ENCODE peak calls at places on chromosome 4, in eight cellular contexts. B, N, F, R, A, K, S and U are unnamed samples.

GRCh38 chr4:20044502-20044911 is 207.2 kb upstream of the SLIT2 start:
- DNase-seq in B (peak; percentile 72), N (no peak), F (peak; percentile 6), R (no peak), A (peak; percentile 12), K (no peak), S (no peak), U (no peak)

GRCh38 chr4:21726255-21726815 is 222.2 kb downstream of the KCNIP4 start:
- DNase-seq in B (peak; percentile 59), N (no peak), F (peak; percentile 18), R (no peak), A (no peak), K (no peak), S (no peak), U (no peak)

GRCh38 chr4:30619679-30620078 is 100.5 kb upstream of the PCDH7 start:
- DNase-seq in B (no peak), N (no peak), F (peak; percentile 52), R (no peak), A (no peak), K (no peak), S (no peak), U (no peak)

GRCh38 chr4:55840956-55841355 is 12.5 kb upstream of the EXOC1 start:
- DNase-seq in B (no peak), N (no peak), F (no peak), R (no peak), A (no peak), K (no peak), S (no peak), U (no peak)

GRCh38 chr4:54100607-54101189 is 735 bp downstream of the GSX2 start:
- DNase-seq in B (no peak), N (no peak), F (no peak), R (no peak), A (peak; percentile 40), K (no peak), S (no peak), U (no peak)

GRCh38 chr4:8558080-8558960 is 21.9 kb upstream of the GPR78 start:
- DNase-seq in B (no peak), N (no peak), F (peak; percentile 29), R (peak; percentile 43), A (peak; percentile 44), K (no peak), S (no peak), U (peak; percentile 64)

GRCh38 chr4:122827258-122827887 is 742 bp downstream of the FGF2 start:
- DNase-seq in B (no peak), N (peak; percentile 50), F (peak; percentile 61), R (peak; percentile 66), A (peak; percentile 75), K (peak; percentile 26), S (peak; percentile 12), U (peak; percentile 81)

GRCh38 chr4:146844761-146845160 is 100.9 kb downstream of the TTC29 start:
- DNase-seq in B (no peak), N (no peak), F (no peak), R (no peak), A (no peak), K (no peak), S (no peak), U (no peak)

GRCh38 chr4:35700663-35701062 is 543.7 kb downstream of the ARAP2 start:
- DNase-seq in B (no peak), N (no peak), F (no peak), R (no peak), A (no peak), K (no peak), S (no peak), U (no peak)